ENCODE peak calls at places on chromosome 11, in ten cellular contexts. One of them, this sample, is unnamed.

GRCh38 chr11:103338621-103339484 is 229.6 kb downstream of the DYNC2H1 start:
- DNase-seq in fibroblast of villous mesenchyme: peak
- DNase-seq in stimulated activated CD4-positive, alpha-beta T cell treated with anti-CD3 and anti-CD28 coated beads, TNF-alpha, amount 100 ng/mL, for 24 hours: no peak
- DNase-seq in mucosa of gallbladder: no peak
- DNase-seq in activated naive CD8-positive, alpha-beta T cell treated with anti-CD3 and anti-CD28 coated beads, Interleukin-2, amount 50 U/mL, for 24 hours: no peak
- DNase-seq in SK-N-SH: no peak
- DNase-seq in NCI-H1105 treated with DMSO at 0.1 percent for 48 hours: no peak
- DNase-seq in GM10248: no peak
- DNase-seq in lung: no peak
- DNase-seq in AG10803: peak
- DNase-seq in this sample: no peak

GRCh38 chr11:17986007-17986710 is 26.7 kb downstream of the SERGEF start:
- DNase-seq in fibroblast of villous mesenchyme: peak
- DNase-seq in stimulated activated CD4-positive, alpha-beta T cell treated with anti-CD3 and anti-CD28 coated beads, TNF-alpha, amount 100 ng/mL, for 24 hours: no peak
- DNase-seq in mucosa of gallbladder: no peak
- DNase-seq in activated naive CD8-positive, alpha-beta T cell treated with anti-CD3 and anti-CD28 coated beads, Interleukin-2, amount 50 U/mL, for 24 hours: no peak
- DNase-seq in SK-N-SH: no peak
- DNase-seq in NCI-H1105 treated with DMSO at 0.1 percent for 48 hours: no peak
- DNase-seq in GM10248: no peak
- DNase-seq in lung: no peak
- DNase-seq in AG10803: peak
- DNase-seq in this sample: no peak

GRCh38 chr11:7559404-7560283 is 45.8 kb downstream of the PPFIBP2 start:
- DNase-seq in fibroblast of villous mesenchyme: no peak
- DNase-seq in stimulated activated CD4-positive, alpha-beta T cell treated with anti-CD3 and anti-CD28 coated beads, TNF-alpha, amount 100 ng/mL, for 24 hours: no peak
- DNase-seq in mucosa of gallbladder: no peak
- DNase-seq in activated naive CD8-positive, alpha-beta T cell treated with anti-CD3 and anti-CD28 coated beads, Interleukin-2, amount 50 U/mL, for 24 hours: no peak
- DNase-seq in SK-N-SH: no peak
- DNase-seq in NCI-H1105 treated with DMSO at 0.1 percent for 48 hours: no peak
- DNase-seq in GM10248: no peak
- DNase-seq in lung: no peak
- DNase-seq in AG10803: peak
- DNase-seq in this sample: no peak

GRCh38 chr11:35040221-35040942 is 98.6 kb upstream of the CD44 start:
- DNase-seq in fibroblast of villous mesenchyme: peak
- DNase-seq in stimulated activated CD4-positive, alpha-beta T cell treated with anti-CD3 and anti-CD28 coated beads, TNF-alpha, amount 100 ng/mL, for 24 hours: peak
- DNase-seq in mucosa of gallbladder: no peak
- DNase-seq in activated naive CD8-positive, alpha-beta T cell treated with anti-CD3 and anti-CD28 coated beads, Interleukin-2, amount 50 U/mL, for 24 hours: peak
- DNase-seq in SK-N-SH: no peak
- DNase-seq in NCI-H1105 treated with DMSO at 0.1 percent for 48 hours: no peak
- DNase-seq in GM10248: peak
- DNase-seq in lung: no peak
- DNase-seq in AG10803: peak
- DNase-seq in this sample: peak

GRCh38 chr11:57214494-57214893 is 22.6 kb downstream of the APLNR start:
- DNase-seq in fibroblast of villous mesenchyme: peak
- DNase-seq in stimulated activated CD4-positive, alpha-beta T cell treated with anti-CD3 and anti-CD28 coated beads, TNF-alpha, amount 100 ng/mL, for 24 hours: no peak
- DNase-seq in mucosa of gallbladder: peak
- DNase-seq in activated naive CD8-positive, alpha-beta T cell treated with anti-CD3 and anti-CD28 coated beads, Interleukin-2, amount 50 U/mL, for 24 hours: no peak
- DNase-seq in SK-N-SH: no peak
- DNase-seq in NCI-H1105 treated with DMSO at 0.1 percent for 48 hours: no peak
- DNase-seq in GM10248: no peak
- DNase-seq in lung: no peak
- DNase-seq in AG10803: peak
- DNase-seq in this sample: no peak

GRCh38 chr11:134752526-134752925 is 340.5 kb upstream of the B3GAT1 start:
- DNase-seq in fibroblast of villous mesenchyme: no peak
- DNase-seq in stimulated activated CD4-positive, alpha-beta T cell treated with anti-CD3 and anti-CD28 coated beads, TNF-alpha, amount 100 ng/mL, for 24 hours: no peak
- DNase-seq in mucosa of gallbladder: peak
- DNase-seq in activated naive CD8-positive, alpha-beta T cell treated with anti-CD3 and anti-CD28 coated beads, Interleukin-2, amount 50 U/mL, for 24 hours: no peak
- DNase-seq in SK-N-SH: no peak
- DNase-seq in NCI-H1105 treated with DMSO at 0.1 percent for 48 hours: no peak
- DNase-seq in GM10248: no peak
- DNase-seq in lung: peak
- DNase-seq in AG10803: no peak
- DNase-seq in this sample: peak

GRCh38 chr11:70644343-70645060 is 246.2 kb downstream of the CTTN start:
- DNase-seq in fibroblast of villous mesenchyme: no peak
- DNase-seq in stimulated activated CD4-positive, alpha-beta T cell treated with anti-CD3 and anti-CD28 coated beads, TNF-alpha, amount 100 ng/mL, for 24 hours: no peak
- DNase-seq in mucosa of gallbladder: no peak
- DNase-seq in activated naive CD8-positive, alpha-beta T cell treated with anti-CD3 and anti-CD28 coated beads, Interleukin-2, amount 50 U/mL, for 24 hours: no peak
- DNase-seq in SK-N-SH: no peak
- DNase-seq in NCI-H1105 treated with DMSO at 0.1 percent for 48 hours: no peak
- DNase-seq in GM10248: no peak
- DNase-seq in lung: no peak
- DNase-seq in AG10803: no peak
- DNase-seq in this sample: no peak

GRCh38 chr11:134757633-134758032 is 345.6 kb upstream of the B3GAT1 start:
- DNase-seq in fibroblast of villous mesenchyme: no peak
- DNase-seq in stimulated activated CD4-positive, alpha-beta T cell treated with anti-CD3 and anti-CD28 coated beads, TNF-alpha, amount 100 ng/mL, for 24 hours: no peak
- DNase-seq in mucosa of gallbladder: no peak
- DNase-seq in activated naive CD8-positive, alpha-beta T cell treated with anti-CD3 and anti-CD28 coated beads, Interleukin-2, amount 50 U/mL, for 24 hours: no peak
- DNase-seq in SK-N-SH: no peak
- DNase-seq in NCI-H1105 treated with DMSO at 0.1 percent for 48 hours: no peak
- DNase-seq in GM10248: peak
- DNase-seq in lung: no peak
- DNase-seq in AG10803: no peak
- DNase-seq in this sample: no peak

GRCh38 chr11:5591613-5592012 is 4.8 kb upstream of the TRIM6 start:
- DNase-seq in fibroblast of villous mesenchyme: no peak
- DNase-seq in stimulated activated CD4-positive, alpha-beta T cell treated with anti-CD3 and anti-CD28 coated beads, TNF-alpha, amount 100 ng/mL, for 24 hours: no peak
- DNase-seq in mucosa of gallbladder: no peak
- DNase-seq in activated naive CD8-positive, alpha-beta T cell treated with anti-CD3 and anti-CD28 coated beads, Interleukin-2, amount 50 U/mL, for 24 hours: no peak
- DNase-seq in SK-N-SH: no peak
- DNase-seq in NCI-H1105 treated with DMSO at 0.1 percent for 48 hours: no peak
- DNase-seq in GM10248: no peak
- DNase-seq in lung: no peak
- DNase-seq in AG10803: no peak
- DNase-seq in this sample: no peak

GRCh38 chr11:113881856-113882255 is 6.5 kb upstream of the USP28 start:
- DNase-seq in fibroblast of villous mesenchyme: no peak
- DNase-seq in stimulated activated CD4-positive, alpha-beta T cell treated with anti-CD3 and anti-CD28 coated beads, TNF-alpha, amount 100 ng/mL, for 24 hours: no peak
- DNase-seq in mucosa of gallbladder: no peak
- DNase-seq in activated naive CD8-positive, alpha-beta T cell treated with anti-CD3 and anti-CD28 coated beads, Interleukin-2, amount 50 U/mL, for 24 hours: no peak
- DNase-seq in SK-N-SH: no peak
- DNase-seq in NCI-H1105 treated with DMSO at 0.1 percent for 48 hours: no peak
- DNase-seq in GM10248: no peak
- DNase-seq in lung: no peak
- DNase-seq in AG10803: no peak
- DNase-seq in this sample: no peak

GRCh38 chr11:134360050-134360835 is 28.5 kb downstream of the GLB1L2 start:
- DNase-seq in fibroblast of villous mesenchyme: peak
- DNase-seq in stimulated activated CD4-positive, alpha-beta T cell treated with anti-CD3 and anti-CD28 coated beads, TNF-alpha, amount 100 ng/mL, for 24 hours: peak
- DNase-seq in mucosa of gallbladder: peak
- DNase-seq in activated naive CD8-positive, alpha-beta T cell treated with anti-CD3 and anti-CD28 coated beads, Interleukin-2, amount 50 U/mL, for 24 hours: peak
- DNase-seq in SK-N-SH: peak
- DNase-seq in NCI-H1105 treated with DMSO at 0.1 percent for 48 hours: no peak
- DNase-seq in GM10248: peak
- DNase-seq in lung: peak
- DNase-seq in AG10803: peak
- DNase-seq in this sample: peak

GRCh38 chr11:57311109-57311936 is 13.4 kb downstream of the TNKS1BP1 start:
- DNase-seq in fibroblast of villous mesenchyme: peak
- DNase-seq in stimulated activated CD4-positive, alpha-beta T cell treated with anti-CD3 and anti-CD28 coated beads, TNF-alpha, amount 100 ng/mL, for 24 hours: no peak
- DNase-seq in mucosa of gallbladder: peak
- DNase-seq in activated naive CD8-positive, alpha-beta T cell treated with anti-CD3 and anti-CD28 coated beads, Interleukin-2, amount 50 U/mL, for 24 hours: peak
- DNase-seq in SK-N-SH: peak
- DNase-seq in NCI-H1105 treated with DMSO at 0.1 percent for 48 hours: peak
- DNase-seq in GM10248: peak
- DNase-seq in lung: peak
- DNase-seq in AG10803: peak
- DNase-seq in this sample: peak

GRCh38 chr11:115760528-115760837 is 256.3 kb upstream of the CADM1 start:
- DNase-seq in fibroblast of villous mesenchyme: no peak
- DNase-seq in stimulated activated CD4-positive, alpha-beta T cell treated with anti-CD3 and anti-CD28 coated beads, TNF-alpha, amount 100 ng/mL, for 24 hours: no peak
- DNase-seq in mucosa of gallbladder: no peak
- DNase-seq in activated naive CD8-positive, alpha-beta T cell treated with anti-CD3 and anti-CD28 coated beads, Interleukin-2, amount 50 U/mL, for 24 hours: no peak
- DNase-seq in SK-N-SH: no peak
- DNase-seq in NCI-H1105 treated with DMSO at 0.1 percent for 48 hours: no peak
- DNase-seq in GM10248: no peak
- DNase-seq in lung: no peak
- DNase-seq in AG10803: no peak
- DNase-seq in this sample: no peak

GRCh38 chr11:8658210-8658968 is 24.1 kb downstream of the TRIM66 start:
- DNase-seq in fibroblast of villous mesenchyme: no peak
- DNase-seq in stimulated activated CD4-positive, alpha-beta T cell treated with anti-CD3 and anti-CD28 coated beads, TNF-alpha, amount 100 ng/mL, for 24 hours: no peak
- DNase-seq in mucosa of gallbladder: no peak
- DNase-seq in activated naive CD8-positive, alpha-beta T cell treated with anti-CD3 and anti-CD28 coated beads, Interleukin-2, amount 50 U/mL, for 24 hours: no peak
- DNase-seq in SK-N-SH: no peak
- DNase-seq in NCI-H1105 treated with DMSO at 0.1 percent for 48 hours: peak
- DNase-seq in GM10248: no peak
- DNase-seq in lung: no peak
- DNase-seq in AG10803: peak
- DNase-seq in this sample: no peak

GRCh38 chr11:43567396-43567975 is 113.1 kb upstream of the HSD17B12 start:
- DNase-seq in fibroblast of villous mesenchyme: peak
- DNase-seq in stimulated activated CD4-positive, alpha-beta T cell treated with anti-CD3 and anti-CD28 coated beads, TNF-alpha, amount 100 ng/mL, for 24 hours: no peak
- DNase-seq in mucosa of gallbladder: no peak
- DNase-seq in activated naive CD8-positive, alpha-beta T cell treated with anti-CD3 and anti-CD28 coated beads, Interleukin-2, amount 50 U/mL, for 24 hours: no peak
- DNase-seq in SK-N-SH: peak
- DNase-seq in NCI-H1105 treated with DMSO at 0.1 percent for 48 hours: peak
- DNase-seq in GM10248: peak
- DNase-seq in lung: no peak
- DNase-seq in AG10803: peak
- DNase-seq in this sample: no peak

GRCh38 chr11:118156531-118157185 is 4.0 kb upstream of the SCN4B start:
- DNase-seq in fibroblast of villous mesenchyme: no peak
- DNase-seq in stimulated activated CD4-positive, alpha-beta T cell treated with anti-CD3 and anti-CD28 coated beads, TNF-alpha, amount 100 ng/mL, for 24 hours: no peak
- DNase-seq in mucosa of gallbladder: no peak
- DNase-seq in activated naive CD8-positive, alpha-beta T cell treated with anti-CD3 and anti-CD28 coated beads, Interleukin-2, amount 50 U/mL, for 24 hours: peak
- DNase-seq in SK-N-SH: peak
- DNase-seq in NCI-H1105 treated with DMSO at 0.1 percent for 48 hours: no peak
- DNase-seq in GM10248: no peak
- DNase-seq in lung: no peak
- DNase-seq in AG10803: no peak
- DNase-seq in this sample: no peak

GRCh38 chr11:95904009-95904650 is 19.8 kb downstream of the MTMR2 start:
- DNase-seq in fibroblast of villous mesenchyme: peak
- DNase-seq in stimulated activated CD4-positive, alpha-beta T cell treated with anti-CD3 and anti-CD28 coated beads, TNF-alpha, amount 100 ng/mL, for 24 hours: no peak
- DNase-seq in mucosa of gallbladder: no peak
- DNase-seq in activated naive CD8-positive, alpha-beta T cell treated with anti-CD3 and anti-CD28 coated beads, Interleukin-2, amount 50 U/mL, for 24 hours: no peak
- DNase-seq in SK-N-SH: no peak
- DNase-seq in NCI-H1105 treated with DMSO at 0.1 percent for 48 hours: no peak
- DNase-seq in GM10248: no peak
- DNase-seq in lung: no peak
- DNase-seq in AG10803: no peak
- DNase-seq in this sample: no peak

GRCh38 chr11:69983897-69984438 is 94.1 kb upstream of the ANO1 start:
- DNase-seq in fibroblast of villous mesenchyme: no peak
- DNase-seq in stimulated activated CD4-positive, alpha-beta T cell treated with anti-CD3 and anti-CD28 coated beads, TNF-alpha, amount 100 ng/mL, for 24 hours: no peak
- DNase-seq in mucosa of gallbladder: no peak
- DNase-seq in activated naive CD8-positive, alpha-beta T cell treated with anti-CD3 and anti-CD28 coated beads, Interleukin-2, amount 50 U/mL, for 24 hours: no peak
- DNase-seq in SK-N-SH: no peak
- DNase-seq in NCI-H1105 treated with DMSO at 0.1 percent for 48 hours: no peak
- DNase-seq in GM10248: no peak
- DNase-seq in lung: no peak
- DNase-seq in AG10803: no peak
- DNase-seq in this sample: no peak

GRCh38 chr11:66967670-66968425 is 7.3 kb upstream of the C11orf86 start:
- DNase-seq in fibroblast of villous mesenchyme: peak
- DNase-seq in stimulated activated CD4-positive, alpha-beta T cell treated with anti-CD3 and anti-CD28 coated beads, TNF-alpha, amount 100 ng/mL, for 24 hours: no peak
- DNase-seq in mucosa of gallbladder: no peak
- DNase-seq in activated naive CD8-positive, alpha-beta T cell treated with anti-CD3 and anti-CD28 coated beads, Interleukin-2, amount 50 U/mL, for 24 hours: no peak
- DNase-seq in SK-N-SH: no peak
- DNase-seq in NCI-H1105 treated with DMSO at 0.1 percent for 48 hours: no peak
- DNase-seq in GM10248: no peak
- DNase-seq in lung: no peak
- DNase-seq in AG10803: peak
- DNase-seq in this sample: no peak

GRCh38 chr11:74306440-74307175 is 4.8 kb downstream of the P4HA3 start:
- DNase-seq in fibroblast of villous mesenchyme: no peak
- DNase-seq in stimulated activated CD4-positive, alpha-beta T cell treated with anti-CD3 and anti-CD28 coated beads, TNF-alpha, amount 100 ng/mL, for 24 hours: no peak
- DNase-seq in mucosa of gallbladder: no peak
- DNase-seq in activated naive CD8-positive, alpha-beta T cell treated with anti-CD3 and anti-CD28 coated beads, Interleukin-2, amount 50 U/mL, for 24 hours: no peak
- DNase-seq in SK-N-SH: no peak
- DNase-seq in NCI-H1105 treated with DMSO at 0.1 percent for 48 hours: no peak
- DNase-seq in GM10248: no peak
- DNase-seq in lung: no peak
- DNase-seq in AG10803: no peak
- DNase-seq in this sample: no peak

GRCh38 chr11:116275634-116276033 is 497.2 kb downstream of the BUD13 start:
- DNase-seq in fibroblast of villous mesenchyme: no peak
- DNase-seq in stimulated activated CD4-positive, alpha-beta T cell treated with anti-CD3 and anti-CD28 coated beads, TNF-alpha, amount 100 ng/mL, for 24 hours: no peak
- DNase-seq in mucosa of gallbladder: no peak
- DNase-seq in activated naive CD8-positive, alpha-beta T cell treated with anti-CD3 and anti-CD28 coated beads, Interleukin-2, amount 50 U/mL, for 24 hours: no peak
- DNase-seq in SK-N-SH: no peak
- DNase-seq in NCI-H1105 treated with DMSO at 0.1 percent for 48 hours: no peak
- DNase-seq in GM10248: peak
- DNase-seq in lung: no peak
- DNase-seq in AG10803: no peak
- DNase-seq in this sample: no peak

GRCh38 chr11:66326261-66327111 is 9.6 kb upstream of the CD248 start:
- DNase-seq in fibroblast of villous mesenchyme: no peak
- DNase-seq in stimulated activated CD4-positive, alpha-beta T cell treated with anti-CD3 and anti-CD28 coated beads, TNF-alpha, amount 100 ng/mL, for 24 hours: no peak
- DNase-seq in mucosa of gallbladder: no peak
- DNase-seq in activated naive CD8-positive, alpha-beta T cell treated with anti-CD3 and anti-CD28 coated beads, Interleukin-2, amount 50 U/mL, for 24 hours: peak
- DNase-seq in SK-N-SH: peak
- DNase-seq in NCI-H1105 treated with DMSO at 0.1 percent for 48 hours: no peak
- DNase-seq in GM10248: no peak
- DNase-seq in lung: no peak
- DNase-seq in AG10803: peak
- DNase-seq in this sample: no peak

GRCh38 chr11:65436412-65437032 is 13.9 kb downstream of the NEAT1 start:
- DNase-seq in fibroblast of villous mesenchyme: peak
- DNase-seq in stimulated activated CD4-positive, alpha-beta T cell treated with anti-CD3 and anti-CD28 coated beads, TNF-alpha, amount 100 ng/mL, for 24 hours: no peak
- DNase-seq in mucosa of gallbladder: no peak
- DNase-seq in activated naive CD8-positive, alpha-beta T cell treated with anti-CD3 and anti-CD28 coated beads, Interleukin-2, amount 50 U/mL, for 24 hours: no peak
- DNase-seq in SK-N-SH: no peak
- DNase-seq in NCI-H1105 treated with DMSO at 0.1 percent for 48 hours: no peak
- DNase-seq in GM10248: no peak
- DNase-seq in lung: no peak
- DNase-seq in AG10803: peak
- DNase-seq in this sample: no peak

GRCh38 chr11:93655581-93656255 is 5.8 kb upstream of the CEP295 start:
- DNase-seq in fibroblast of villous mesenchyme: no peak
- DNase-seq in stimulated activated CD4-positive, alpha-beta T cell treated with anti-CD3 and anti-CD28 coated beads, TNF-alpha, amount 100 ng/mL, for 24 hours: no peak
- DNase-seq in mucosa of gallbladder: no peak
- DNase-seq in activated naive CD8-positive, alpha-beta T cell treated with anti-CD3 and anti-CD28 coated beads, Interleukin-2, amount 50 U/mL, for 24 hours: no peak
- DNase-seq in SK-N-SH: no peak
- DNase-seq in NCI-H1105 treated with DMSO at 0.1 percent for 48 hours: no peak
- DNase-seq in GM10248: no peak
- DNase-seq in lung: no peak
- DNase-seq in AG10803: no peak
- DNase-seq in this sample: peak

GRCh38 chr11:111733009-111733408 is 33.2 kb downstream of the PPP2R1B start:
- DNase-seq in fibroblast of villous mesenchyme: peak
- DNase-seq in stimulated activated CD4-positive, alpha-beta T cell treated with anti-CD3 and anti-CD28 coated beads, TNF-alpha, amount 100 ng/mL, for 24 hours: no peak
- DNase-seq in mucosa of gallbladder: no peak
- DNase-seq in activated naive CD8-positive, alpha-beta T cell treated with anti-CD3 and anti-CD28 coated beads, Interleukin-2, amount 50 U/mL, for 24 hours: no peak
- DNase-seq in SK-N-SH: no peak
- DNase-seq in NCI-H1105 treated with DMSO at 0.1 percent for 48 hours: no peak
- DNase-seq in GM10248: no peak
- DNase-seq in lung: no peak
- DNase-seq in AG10803: peak
- DNase-seq in this sample: no peak

GRCh38 chr11:76655466-76656086 is 15.0 kb downstream of the LRRC32 start:
- DNase-seq in fibroblast of villous mesenchyme: no peak
- DNase-seq in stimulated activated CD4-positive, alpha-beta T cell treated with anti-CD3 and anti-CD28 coated beads, TNF-alpha, amount 100 ng/mL, for 24 hours: no peak
- DNase-seq in mucosa of gallbladder: no peak
- DNase-seq in activated naive CD8-positive, alpha-beta T cell treated with anti-CD3 and anti-CD28 coated beads, Interleukin-2, amount 50 U/mL, for 24 hours: no peak
- DNase-seq in SK-N-SH: no peak
- DNase-seq in NCI-H1105 treated with DMSO at 0.1 percent for 48 hours: no peak
- DNase-seq in GM10248: no peak
- DNase-seq in lung: no peak
- DNase-seq in AG10803: no peak
- DNase-seq in this sample: no peak

GRCh38 chr11:67500818-67501584 is 4.2 kb downstream of the PITPNM1 start:
- DNase-seq in fibroblast of villous mesenchyme: peak
- DNase-seq in stimulated activated CD4-positive, alpha-beta T cell treated with anti-CD3 and anti-CD28 coated beads, TNF-alpha, amount 100 ng/mL, for 24 hours: no peak
- DNase-seq in mucosa of gallbladder: no peak
- DNase-seq in activated naive CD8-positive, alpha-beta T cell treated with anti-CD3 and anti-CD28 coated beads, Interleukin-2, amount 50 U/mL, for 24 hours: no peak
- DNase-seq in SK-N-SH: no peak
- DNase-seq in NCI-H1105 treated with DMSO at 0.1 percent for 48 hours: no peak
- DNase-seq in GM10248: no peak
- DNase-seq in lung: no peak
- DNase-seq in AG10803: no peak
- DNase-seq in this sample: no peak

GRCh38 chr11:73387594-73388021 is 11.4 kb downstream of the RELT start:
- DNase-seq in fibroblast of villous mesenchyme: no peak
- DNase-seq in stimulated activated CD4-positive, alpha-beta T cell treated with anti-CD3 and anti-CD28 coated beads, TNF-alpha, amount 100 ng/mL, for 24 hours: no peak
- DNase-seq in mucosa of gallbladder: no peak
- DNase-seq in activated naive CD8-positive, alpha-beta T cell treated with anti-CD3 and anti-CD28 coated beads, Interleukin-2, amount 50 U/mL, for 24 hours: no peak
- DNase-seq in SK-N-SH: no peak
- DNase-seq in NCI-H1105 treated with DMSO at 0.1 percent for 48 hours: no peak
- DNase-seq in GM10248: no peak
- DNase-seq in lung: no peak
- DNase-seq in AG10803: no peak
- DNase-seq in this sample: no peak